ENCODE peak calls at places on chromosomes 2 and 18, in nine cellular contexts. H is CD8-positive, alpha-beta memory T cell; D is fibroblast of lung; A is GM12891; L is fibroblast of the conjunctiva; T is H4; Q is activated CD4-positive, alpha-beta T cell treated with anti-CD3 and anti-CD28 coated beads, Interleukin-2, amount 50 U/mL, for 48 hours; I is cardiac muscle cell; K is EH. R is an unnamed sample.

GRCh38 chr2:96241901-96242611 is 23.7 kb downstream of the TMEM127 start:
- DNase-seq in D (peak; percentile 80), K (peak; percentile 92), Q (peak; percentile 76), A (no peak), L (no peak), I (no peak), T (peak; percentile 70), H (peak; percentile 35), R (peak; percentile 79)

GRCh38 chr2:147211484-147211883 is 633.3 kb upstream of the ACVR2A start:
- DNase-seq in I (no peak), Q (no peak), D (peak; percentile 7), T (no peak), A (no peak), L (no peak), H (no peak), K (no peak), R (no peak)

GRCh38 chr2:134441153-134441863 is 187.4 kb downstream of the MGAT5 start:
- DNase-seq in L (no peak), I (no peak), D (no peak), T (no peak), H (no peak), K (no peak), Q (no peak), A (no peak), R (no peak)

GRCh38 chr2:74499269-74499939 is at the start of gene LBX2:
- DNase-seq in L (no peak), D (no peak), Q (peak; percentile 61), T (no peak), I (peak; percentile 47), K (peak; percentile 35), H (no peak), A (no peak), R (no peak)

GRCh38 chr2:41031282-41031681 is 579.4 kb upstream of the SLC8A1 start:
- DNase-seq in T (no peak), I (no peak), K (no peak), D (no peak), L (no peak), Q (no peak), H (no peak), A (no peak), R (no peak)

GRCh38 chr18:2396162-2396505 is 175.2 kb downstream of the METTL4 start:
- DNase-seq in T (no peak), I (no peak), K (no peak), Q (no peak), H (no peak), D (no peak), A (no peak), L (no peak), R (no peak)

GRCh38 chr2:119157850-119158511 is 570 bp downstream of the C1QL2 start:
- DNase-seq in T (no peak), H (no peak), A (no peak), K (no peak), Q (no peak), I (no peak), D (no peak), L (no peak), R (no peak)

GRCh38 chr2:186645999-186646398 is 47.9 kb upstream of the FAM171B start:
- DNase-seq in L (no peak), I (no peak), K (peak; percentile 34), A (no peak), D (peak; percentile 36), Q (no peak), H (no peak), T (no peak), R (no peak)

GRCh38 chr2:206173147-206173546 is 13.5 kb downstream of the EEF1B2 start:
- DNase-seq in L (no peak), D (no peak), K (no peak), H (no peak), T (no peak), A (no peak), Q (no peak), I (no peak), R (no peak)

GRCh38 chr18:5543854-5544389 is at the start of gene EPB41L3:
- DNase-seq in I (peak; percentile 61), K (no peak), T (no peak), A (no peak), H (no peak), Q (no peak), D (peak; percentile 54), L (no peak), R (no peak)

GRCh38 chr2:212032536-212033219 is 505.9 kb downstream of the ERBB4 start:
- DNase-seq in Q (no peak), T (peak; percentile 53), H (no peak), D (peak; percentile 76), I (no peak), K (peak; percentile 53), A (no peak), L (no peak), R (no peak)

GRCh38 chr2:73995810-73996209 is 11.1 kb downstream of the TET3 start:
- DNase-seq in Q (no peak), H (no peak), T (no peak), I (no peak), K (no peak), A (no peak), L (no peak), D (no peak), R (no peak)

GRCh38 chr2:109435866-109436634 is 177.7 kb downstream of the SEPTIN10 start:
- DNase-seq in H (no peak), Q (no peak), D (peak; percentile 12), I (no peak), T (no peak), K (peak; percentile 71), L (no peak), A (no peak), R (no peak)

GRCh38 chr2:8546319-8547283 is 135.3 kb upstream of the ID2 start:
- DNase-seq in A (no peak), L (no peak), Q (peak; percentile 33), T (no peak), K (no peak), D (no peak), H (no peak), I (no peak), R (no peak)

GRCh38 chr18:8988262-8988871 is 114.1 kb upstream of the NDUFV2 start:
- DNase-seq in K (peak; percentile 71), T (peak; percentile 50), Q (peak; percentile 64), I (peak; percentile 72), A (peak; percentile 32), H (peak; percentile 52), D (peak; percentile 59), L (peak; percentile 62), R (peak; percentile 61)

GRCh38 chr2:45837812-45838341 is 186.4 kb downstream of the PRKCE start:
- DNase-seq in L (no peak), Q (no peak), H (no peak), K (no peak), D (no peak), A (no peak), I (no peak), T (no peak), R (no peak)

GRCh38 chr2:26605969-26606846 is 35.0 kb downstream of the CIB4 start:
- DNase-seq in A (no peak), K (no peak), L (no peak), D (no peak), Q (no peak), I (no peak), H (no peak), T (no peak), R (no peak)

GRCh38 chr18:22342625-22343024 is 75.1 kb downstream of the CTAGE1 start:
- DNase-seq in H (no peak), L (no peak), Q (peak; percentile 27), D (peak; percentile 97), T (peak; percentile 93), I (peak; percentile 49), A (no peak), K (peak; percentile 71), R (peak; percentile 29)

GRCh38 chr18:70132999-70133398 is 72.5 kb downstream of the RTTN start:
- DNase-seq in I (peak; percentile 1), K (peak; percentile 98), L (peak; percentile 76), A (no peak), Q (no peak), H (no peak), T (peak; percentile 83), D (peak; percentile 96), R (no peak)

GRCh38 chr2:30026091-30027055 is 105.0 kb upstream of the ALK start:
- DNase-seq in K (peak; percentile 77), A (peak; percentile 28), I (peak; percentile 74), D (peak; percentile 68), L (peak; percentile 6), Q (peak; percentile 7), T (peak; percentile 60), H (no peak), R (peak; percentile 46)

GRCh38 chr18:51391731-51392130 is 194.2 kb upstream of the MEX3C start:
- DNase-seq in K (no peak), D (no peak), I (no peak), T (no peak), H (no peak), A (no peak), Q (no peak), L (no peak), R (no peak)

GRCh38 chr2:180872256-180872655 is 108.1 kb upstream of the UBE2E3 start:
- DNase-seq in L (no peak), T (no peak), I (no peak), H (no peak), D (peak; percentile 76), Q (no peak), K (peak; percentile 72), A (no peak), R (no peak)